ENCODE peak calls at places on chromosomes 4 and X, in eight cellular contexts. I is anterior cingulate cortex; N is GM12865; L is fibroblast of the aortic adventitia; W is NCI-H1436; P is stimulated activated CD4-positive, alpha-beta T cell treated with anti-CD3 and anti-CD28 coated beads, Interleukin-4, amount 100 ng/mL, for 4 hours; U is heart left ventricle; O is GM23248. G is an unnamed sample.

GRCh38 chr4:91373546-91373945 is 930.2 kb upstream of the GRID2 start:
- DNase-seq in I (no peak), N (no peak), L (no peak), W (no peak), U (no peak), O (no peak), P (no peak), G (no peak)

GRCh38 chrX:40755291-40756249 is 20.2 kb upstream of the MED14 start:
- DNase-seq in L (peak), W (no peak), I (peak), N (no peak), O (peak), P (no peak), U (peak), G (no peak)

GRCh38 chrX:47030339-47030738 is 47.9 kb upstream of the RGN start:
- DNase-seq in I (no peak), O (peak), U (no peak), P (no peak), N (peak), L (peak), W (peak), G (peak)

GRCh38 chrX:12999422-12999821 is 24.5 kb downstream of the TMSB4X start:
- DNase-seq in W (no peak), I (no peak), U (no peak), N (peak), P (peak), O (no peak), L (no peak), G (no peak)

GRCh38 chr4:183200453-183200852 is 101.4 kb downstream of the WWC2 start:
- DNase-seq in N (no peak), O (peak), L (peak), P (no peak), I (peak), W (no peak), U (peak), G (peak)

GRCh38 chrX:100098660-100099375 is 311.3 kb downstream of the PCDH19 start:
- DNase-seq in U (no peak), W (no peak), L (peak), O (peak), I (no peak), N (no peak), P (no peak), G (no peak)

GRCh38 chrX:133290076-133290475 is 71.9 kb upstream of the TFDP3 start:
- DNase-seq in N (no peak), W (no peak), I (no peak), O (peak), L (peak), U (no peak), P (no peak), G (peak)

GRCh38 chr4:6703786-6704185 is 5.9 kb downstream of the MRFAP1L1 start:
- DNase-seq in U (no peak), P (no peak), I (no peak), N (no peak), W (no peak), O (peak), L (no peak), G (no peak)

GRCh38 chrX:14027511-14028019 is 2.1 kb downstream of the GEMIN8 start:
- DNase-seq in I (no peak), L (peak), U (no peak), N (peak), W (no peak), P (no peak), O (peak), G (peak)

GRCh38 chr4:86101841-86102240 is 258.0 kb downstream of the MAPK10 start:
- DNase-seq in L (no peak), U (no peak), O (no peak), P (no peak), I (no peak), W (no peak), N (no peak), G (no peak)

GRCh38 chr4:168942985-168943384 is 67.1 kb downstream of the CBR4 start:
- DNase-seq in N (peak), P (no peak), W (no peak), I (no peak), U (no peak), L (no peak), O (no peak), G (no peak)

GRCh38 chrX:38375888-38376287 is 23.5 kb downstream of the OTC start:
- DNase-seq in N (peak), P (no peak), U (no peak), O (peak), I (no peak), W (no peak), L (peak), G (peak)

GRCh38 chrX:353566-354535 is 32.9 kb downstream of the PPP2R3B start:
- DNase-seq in W (no peak), U (no peak), N (no peak), P (no peak), I (no peak), L (no peak), O (no peak), G (no peak)

GRCh38 chr4:56731857-56732256 is 50.8 kb upstream of the HOPX start:
- DNase-seq in P (no peak), L (no peak), W (no peak), O (no peak), U (peak), N (no peak), I (no peak), G (no peak)